ENCODE peak calls at places on chromosomes 5 and 9, in seven cellular contexts. One of them, this sample, is unnamed. For H3K4me1 and H3K27me3, the result is how much of the 10 kb centered on the place peaks cover.

GRCh38 chr5:29214821-29215220 is 1978.7 kb upstream of the CDH6 start:
- DNase-seq in MM.1S: no peak
- DNase-seq in tibial artery: no peak
- DNase-seq in GM23338: no peak
- DNase-seq in heart left ventricle: no peak
- DNase-seq in CD8-positive, alpha-beta memory T cell: no peak
- DNase-seq in CD4-positive, alpha-beta memory T cell: no peak
- DNase-seq in this sample: no peak

GRCh38 chr9:5553211-5553610 is 42.9 kb downstream of the PDCD1LG2 start:
- DNase-seq in MM.1S: no peak
- DNase-seq in CD4-positive, alpha-beta memory T cell: no peak
- DNase-seq in GM23338: no peak
- DNase-seq in CD8-positive, alpha-beta memory T cell: no peak
- DNase-seq in tibial artery: no peak
- DNase-seq in heart left ventricle: no peak
- DNase-seq in this sample: no peak

GRCh38 chr9:71669265-71669975 is 98.9 kb downstream of the CEMIP2 start:
- DNase-seq in MM.1S: no peak
- DNase-seq in heart left ventricle: no peak
- DNase-seq in CD4-positive, alpha-beta memory T cell: no peak
- DNase-seq in CD8-positive, alpha-beta memory T cell: no peak
- DNase-seq in tibial artery: no peak
- DNase-seq in GM23338: no peak
- DNase-seq in this sample: no peak

GRCh38 chr5:68714810-68715209 is 379.0 kb upstream of the SLC30A5 start:
- DNase-seq in GM23338: no peak
- DNase-seq in CD8-positive, alpha-beta memory T cell: no peak
- DNase-seq in heart left ventricle: no peak
- DNase-seq in MM.1S: no peak
- DNase-seq in tibial artery: no peak
- DNase-seq in CD4-positive, alpha-beta memory T cell: no peak
- DNase-seq in this sample: no peak

GRCh38 chr5:136655429-136655828 is 290.1 kb upstream of the TRPC7 start:
- DNase-seq in CD8-positive, alpha-beta memory T cell: no peak
- DNase-seq in MM.1S: no peak
- DNase-seq in CD4-positive, alpha-beta memory T cell: no peak
- DNase-seq in heart left ventricle: no peak
- DNase-seq in tibial artery: no peak
- DNase-seq in GM23338: no peak
- DNase-seq in this sample: no peak

GRCh38 chr9:33193818-33194217 is 26.7 kb upstream of the B4GALT1 start:
- DNase-seq in CD8-positive, alpha-beta memory T cell: no peak
- DNase-seq in CD4-positive, alpha-beta memory T cell: no peak
- DNase-seq in GM23338: no peak
- DNase-seq in heart left ventricle: no peak
- DNase-seq in MM.1S: no peak
- DNase-seq in tibial artery: no peak
- DNase-seq in this sample: no peak

GRCh38 chr5:136517755-136518154 is 152.4 kb upstream of the TRPC7 start:
- DNase-seq in CD4-positive, alpha-beta memory T cell: no peak
- DNase-seq in tibial artery: no peak
- DNase-seq in GM23338: no peak
- DNase-seq in heart left ventricle: no peak
- DNase-seq in MM.1S: no peak
- DNase-seq in CD8-positive, alpha-beta memory T cell: no peak
- DNase-seq in this sample: no peak

GRCh38 chr5:20972419-20972925 is 984.5 kb upstream of the CDH18 start:
- DNase-seq in CD4-positive, alpha-beta memory T cell: no peak
- DNase-seq in tibial artery: no peak
- DNase-seq in GM23338: peak
- DNase-seq in CD8-positive, alpha-beta memory T cell: no peak
- DNase-seq in heart left ventricle: peak
- DNase-seq in MM.1S: peak
- DNase-seq in this sample: no peak

GRCh38 chr5:136769900-136770684 is 404.7 kb upstream of the TRPC7 start:
- DNase-seq in MM.1S: peak
- DNase-seq in CD8-positive, alpha-beta memory T cell: peak
- DNase-seq in CD4-positive, alpha-beta memory T cell: no peak
- DNase-seq in heart left ventricle: peak
- DNase-seq in GM23338: peak
- DNase-seq in tibial artery: peak
- DNase-seq in this sample: peak

GRCh38 chr5:36638056-36638455 is 31.6 kb downstream of the SLC1A3 start:
- DNase-seq in GM23338: peak
- DNase-seq in CD4-positive, alpha-beta memory T cell: no peak
- DNase-seq in tibial artery: no peak
- DNase-seq in MM.1S: no peak
- DNase-seq in CD8-positive, alpha-beta memory T cell: no peak
- DNase-seq in heart left ventricle: no peak
- DNase-seq in this sample: no peak

GRCh38 chr5:1670342-1670741 is 129.3 kb downstream of the MRPL36 start:
- DNase-seq in MM.1S: no peak
- DNase-seq in heart left ventricle: no peak
- DNase-seq in GM23338: no peak
- DNase-seq in tibial artery: no peak
- DNase-seq in CD4-positive, alpha-beta memory T cell: no peak
- DNase-seq in CD8-positive, alpha-beta memory T cell: no peak
- DNase-seq in this sample: no peak

GRCh38 chr5:148829248-148829594 is 2.8 kb downstream of the ADRB2 start:
- DNase-seq in heart left ventricle: no peak
- DNase-seq in CD8-positive, alpha-beta memory T cell: no peak
- DNase-seq in MM.1S: peak
- DNase-seq in CD4-positive, alpha-beta memory T cell: no peak
- DNase-seq in GM23338: no peak
- DNase-seq in tibial artery: no peak
- DNase-seq in this sample: no peak

GRCh38 chr5:73422164-73422563 is 26.4 kb downstream of the FOXD1 start:
- DNase-seq in GM23338: peak
- DNase-seq in MM.1S: no peak
- DNase-seq in tibial artery: no peak
- DNase-seq in heart left ventricle: no peak
- DNase-seq in CD4-positive, alpha-beta memory T cell: no peak
- DNase-seq in CD8-positive, alpha-beta memory T cell: no peak
- DNase-seq in this sample: no peak

GRCh38 chr9:15697459-15697858 is 144.6 kb downstream of the CCDC171 start:
- DNase-seq in tibial artery: no peak
- DNase-seq in heart left ventricle: no peak
- DNase-seq in CD8-positive, alpha-beta memory T cell: no peak
- DNase-seq in MM.1S: no peak
- DNase-seq in CD4-positive, alpha-beta memory T cell: no peak
- DNase-seq in GM23338: no peak
- DNase-seq in this sample: no peak

GRCh38 chr5:107966216-107966615 is 295.5 kb upstream of the EFNA5 start:
- DNase-seq in heart left ventricle: no peak
- DNase-seq in GM23338: no peak
- DNase-seq in tibial artery: no peak
- DNase-seq in CD8-positive, alpha-beta memory T cell: no peak
- DNase-seq in CD4-positive, alpha-beta memory T cell: no peak
- DNase-seq in MM.1S: no peak
- DNase-seq in this sample: no peak

GRCh38 chr9:21287280-21287679 is 17.8 kb downstream of the IFNA5 start:
- DNase-seq in MM.1S: no peak
- DNase-seq in CD4-positive, alpha-beta memory T cell: no peak
- DNase-seq in GM23338: no peak
- DNase-seq in tibial artery: no peak
- DNase-seq in CD8-positive, alpha-beta memory T cell: no peak
- DNase-seq in heart left ventricle: no peak
- DNase-seq in this sample: no peak

GRCh38 chr5:171313481-171314206 is 4.6 kb downstream of the TLX3 start:
- DNase-seq in tibial artery: no peak
- DNase-seq in heart left ventricle: no peak
- DNase-seq in CD4-positive, alpha-beta memory T cell: no peak
- DNase-seq in GM23338: peak
- DNase-seq in MM.1S: no peak
- DNase-seq in CD8-positive, alpha-beta memory T cell: no peak
- DNase-seq in this sample: no peak

GRCh38 chr5:78808380-78808779 is 159.8 kb upstream of the LHFPL2 start:
- DNase-seq in CD4-positive, alpha-beta memory T cell: no peak
- DNase-seq in GM23338: no peak
- DNase-seq in CD8-positive, alpha-beta memory T cell: no peak
- DNase-seq in heart left ventricle: no peak
- DNase-seq in MM.1S: no peak
- DNase-seq in tibial artery: no peak
- DNase-seq in this sample: no peak

GRCh38 chr5:114361724-114362196 is at the start of gene KCNN2:
- DNase-seq in tibial artery: no peak
- DNase-seq in CD4-positive, alpha-beta memory T cell: no peak
- DNase-seq in MM.1S: peak
- DNase-seq in GM23338: peak
- DNase-seq in CD8-positive, alpha-beta memory T cell: no peak
- DNase-seq in heart left ventricle: peak
- DNase-seq in this sample: peak

GRCh38 chr5:143399616-143400540 is 3.6 kb downstream of the NR3C1 start:
- DNase-seq in heart left ventricle: no peak
- DNase-seq in GM23338: no peak
- DNase-seq in CD8-positive, alpha-beta memory T cell: no peak
- DNase-seq in CD4-positive, alpha-beta memory T cell: no peak
- DNase-seq in tibial artery: no peak
- DNase-seq in MM.1S: no peak
- DNase-seq in this sample: no peak

GRCh38 chr9:77957652-77958051 is 74.0 kb downstream of the GNAQ start:
- DNase-seq in CD8-positive, alpha-beta memory T cell: no peak
- DNase-seq in MM.1S: no peak
- DNase-seq in GM23338: no peak
- DNase-seq in tibial artery: no peak
- DNase-seq in CD4-positive, alpha-beta memory T cell: no peak
- DNase-seq in heart left ventricle: no peak
- DNase-seq in this sample: no peak

GRCh38 chr9:77954619-77955018 is 77.0 kb downstream of the GNAQ start:
- DNase-seq in CD4-positive, alpha-beta memory T cell: no peak
- DNase-seq in GM23338: no peak
- DNase-seq in MM.1S: no peak
- DNase-seq in CD8-positive, alpha-beta memory T cell: no peak
- DNase-seq in heart left ventricle: no peak
- DNase-seq in tibial artery: no peak
- DNase-seq in this sample: no peak

GRCh38 chr9:77953590-77953989 is 78.0 kb downstream of the GNAQ start:
- DNase-seq in heart left ventricle: no peak
- DNase-seq in CD8-positive, alpha-beta memory T cell: no peak
- DNase-seq in CD4-positive, alpha-beta memory T cell: no peak
- DNase-seq in tibial artery: no peak
- DNase-seq in GM23338: no peak
- DNase-seq in MM.1S: no peak
- DNase-seq in this sample: no peak

GRCh38 chr9:77954018-77954417 is 77.6 kb downstream of the GNAQ start:
- DNase-seq in heart left ventricle: no peak
- DNase-seq in tibial artery: no peak
- DNase-seq in CD4-positive, alpha-beta memory T cell: no peak
- DNase-seq in MM.1S: no peak
- DNase-seq in GM23338: no peak
- DNase-seq in CD8-positive, alpha-beta memory T cell: no peak
- DNase-seq in this sample: no peak

GRCh38 chr9:77956555-77956954 is 75.1 kb downstream of the GNAQ start:
- DNase-seq in MM.1S: no peak
- DNase-seq in heart left ventricle: no peak
- DNase-seq in tibial artery: no peak
- DNase-seq in GM23338: peak
- DNase-seq in CD8-positive, alpha-beta memory T cell: no peak
- DNase-seq in CD4-positive, alpha-beta memory T cell: no peak
- DNase-seq in this sample: no peak
- H3K4me1 ChIP-seq in MM.1S: under half
- H3K4me1 ChIP-seq in heart left ventricle: under half
- H3K4me1 ChIP-seq in tibial artery: half or more
- H3K4me1 ChIP-seq in GM23338: half or more
- H3K4me1 ChIP-seq in CD8-positive, alpha-beta memory T cell: under half
- H3K4me1 ChIP-seq in CD4-positive, alpha-beta memory T cell: under half
- H3K4me1 ChIP-seq in this sample: under half

GRCh38 chr5:77211013-77211690 is 672 bp downstream of the PDE8B start:
- DNase-seq in tibial artery: no peak
- DNase-seq in CD4-positive, alpha-beta memory T cell: no peak
- DNase-seq in CD8-positive, alpha-beta memory T cell: no peak
- DNase-seq in MM.1S: no peak
- DNase-seq in GM23338: peak
- DNase-seq in heart left ventricle: no peak
- DNase-seq in this sample: no peak
- H3K27me3 ChIP-seq in tibial artery: under half
- H3K27me3 ChIP-seq in CD4-positive, alpha-beta memory T cell: under half
- H3K27me3 ChIP-seq in CD8-positive, alpha-beta memory T cell: under half
- H3K27me3 ChIP-seq in MM.1S: under half
- H3K27me3 ChIP-seq in GM23338: half or more
- H3K27me3 ChIP-seq in heart left ventricle: under half
- H3K27me3 ChIP-seq in this sample: under half

GRCh38 chr5:132260051-132260450 is 2.6 kb downstream of the PDLIM4 start:
- DNase-seq in tibial artery: no peak
- DNase-seq in CD8-positive, alpha-beta memory T cell: no peak
- DNase-seq in CD4-positive, alpha-beta memory T cell: no peak
- DNase-seq in heart left ventricle: no peak
- DNase-seq in MM.1S: no peak
- DNase-seq in GM23338: no peak
- DNase-seq in this sample: no peak
- H3K4me1 ChIP-seq in tibial artery: half or more
- H3K4me1 ChIP-seq in CD8-positive, alpha-beta memory T cell: under half
- H3K4me1 ChIP-seq in CD4-positive, alpha-beta memory T cell: under half
- H3K4me1 ChIP-seq in heart left ventricle: under half
- H3K4me1 ChIP-seq in MM.1S: under half
- H3K4me1 ChIP-seq in GM23338: under half
- H3K4me1 ChIP-seq in this sample: under half

GRCh38 chr9:135085830-135086546 is 1.5 kb upstream of the OLFM1 start:
- DNase-seq in GM23338: peak
- DNase-seq in MM.1S: peak
- DNase-seq in heart left ventricle: peak
- DNase-seq in CD4-positive, alpha-beta memory T cell: no peak
- DNase-seq in CD8-positive, alpha-beta memory T cell: no peak
- DNase-seq in tibial artery: peak
- DNase-seq in this sample: peak
- H3K27me3 ChIP-seq in GM23338: under half
- H3K27me3 ChIP-seq in MM.1S: half or more
- H3K27me3 ChIP-seq in heart left ventricle: under half
- H3K27me3 ChIP-seq in CD4-positive, alpha-beta memory T cell: under half
- H3K27me3 ChIP-seq in CD8-positive, alpha-beta memory T cell: under half
- H3K27me3 ChIP-seq in tibial artery: half or more
- H3K27me3 ChIP-seq in this sample: under half

DNA sequence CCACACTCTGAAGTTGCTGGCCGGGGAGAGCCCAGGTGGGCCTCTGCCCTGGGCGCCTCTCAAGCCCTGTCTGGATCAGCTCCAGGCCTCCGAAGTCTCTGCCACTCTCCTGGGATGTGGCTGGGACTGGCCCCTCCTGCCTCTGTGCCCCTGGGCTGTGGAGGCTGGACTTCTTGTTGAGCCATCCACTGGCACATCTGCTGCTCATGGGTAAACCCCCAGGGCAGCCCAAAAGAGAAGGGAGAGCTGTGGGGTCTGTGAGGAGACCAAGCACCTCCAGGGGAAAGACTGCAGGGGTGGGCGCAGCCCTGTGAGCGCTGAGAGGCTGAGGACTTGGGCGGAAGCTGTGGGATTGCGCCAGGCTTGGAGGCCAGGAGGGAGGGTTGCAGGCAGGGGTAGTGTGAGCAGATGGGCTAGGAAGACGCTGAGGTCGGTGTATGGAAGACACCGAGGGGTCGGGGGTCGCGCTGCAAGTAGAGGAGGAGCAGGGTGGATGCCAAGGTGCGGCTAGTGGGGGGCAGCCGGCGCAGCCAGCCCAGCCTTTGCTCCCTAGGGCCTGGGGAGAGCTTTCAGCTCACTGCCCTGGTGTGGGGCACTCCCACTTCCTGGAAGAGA is 118.1 kb downstream of the WNK2 start:
- DNase-seq in MM.1S: no peak
- DNase-seq in CD8-positive, alpha-beta memory T cell: no peak
- DNase-seq in GM23338: no peak
- DNase-seq in CD4-positive, alpha-beta memory T cell: no peak
- DNase-seq in tibial artery: no peak
- DNase-seq in heart left ventricle: no peak
- DNase-seq in this sample: peak
- H3K4me1 ChIP-seq in MM.1S: under half
- H3K4me1 ChIP-seq in CD8-positive, alpha-beta memory T cell: under half
- H3K4me1 ChIP-seq in GM23338: under half
- H3K4me1 ChIP-seq in CD4-positive, alpha-beta memory T cell: under half
- H3K4me1 ChIP-seq in tibial artery: under half
- H3K4me1 ChIP-seq in heart left ventricle: under half
- H3K4me1 ChIP-seq in this sample: under half